ENCODE peak calls at places on chromosomes 16 and 17, in nine cellular contexts. One of them, this sample, is unnamed.

GRCh38 chr16:19033761-19034160 is 33.7 kb upstream of the COQ7 start:
- DNase-seq in stimulated activated CD4-positive, alpha-beta T cell treated with anti-CD3 and anti-CD28 coated beads, Interleukin-12 subunit alpha, Interleukin-12 subunit beta, amount 100 ng/mL, for 48 hours: no peak
- DNase-seq in GM23338: no peak
- DNase-seq in astrocyte of the cerebellum: no peak
- DNase-seq in Kasumi-1: no peak
- DNase-seq in NCI-H1436: no peak
- DNase-seq in fibroblast of pulmonary artery: no peak
- DNase-seq in central memory CD4-positive, alpha-beta T cell: no peak
- DNase-seq in pons: no peak
- DNase-seq in this sample: no peak

GRCh38 chr16:88533945-88534641 is 36.1 kb upstream of the ZC3H18 start:
- DNase-seq in stimulated activated CD4-positive, alpha-beta T cell treated with anti-CD3 and anti-CD28 coated beads, Interleukin-12 subunit alpha, Interleukin-12 subunit beta, amount 100 ng/mL, for 48 hours: peak
- DNase-seq in GM23338: peak
- DNase-seq in astrocyte of the cerebellum: no peak
- DNase-seq in Kasumi-1: no peak
- DNase-seq in NCI-H1436: peak
- DNase-seq in fibroblast of pulmonary artery: peak
- DNase-seq in central memory CD4-positive, alpha-beta T cell: peak
- DNase-seq in pons: peak
- DNase-seq in this sample: peak

GRCh38 chr17:4475001-4475400 is 23.7 kb upstream of the SPNS2 start:
- DNase-seq in stimulated activated CD4-positive, alpha-beta T cell treated with anti-CD3 and anti-CD28 coated beads, Interleukin-12 subunit alpha, Interleukin-12 subunit beta, amount 100 ng/mL, for 48 hours: no peak
- DNase-seq in GM23338: no peak
- DNase-seq in astrocyte of the cerebellum: no peak
- DNase-seq in Kasumi-1: peak
- DNase-seq in NCI-H1436: no peak
- DNase-seq in fibroblast of pulmonary artery: no peak
- DNase-seq in central memory CD4-positive, alpha-beta T cell: no peak
- DNase-seq in pons: no peak
- DNase-seq in this sample: no peak

GRCh38 chr17:3845361-3845753 is 689 bp downstream of the NCBP3 start:
- DNase-seq in stimulated activated CD4-positive, alpha-beta T cell treated with anti-CD3 and anti-CD28 coated beads, Interleukin-12 subunit alpha, Interleukin-12 subunit beta, amount 100 ng/mL, for 48 hours: peak
- DNase-seq in GM23338: no peak
- DNase-seq in astrocyte of the cerebellum: no peak
- DNase-seq in Kasumi-1: no peak
- DNase-seq in NCI-H1436: no peak
- DNase-seq in fibroblast of pulmonary artery: peak
- DNase-seq in central memory CD4-positive, alpha-beta T cell: no peak
- DNase-seq in pons: no peak
- DNase-seq in this sample: peak

GRCh38 chr16:23383881-23384280 is 69.1 kb downstream of the COG7 start:
- DNase-seq in stimulated activated CD4-positive, alpha-beta T cell treated with anti-CD3 and anti-CD28 coated beads, Interleukin-12 subunit alpha, Interleukin-12 subunit beta, amount 100 ng/mL, for 48 hours: no peak
- DNase-seq in GM23338: no peak
- DNase-seq in astrocyte of the cerebellum: no peak
- DNase-seq in Kasumi-1: no peak
- DNase-seq in NCI-H1436: no peak
- DNase-seq in fibroblast of pulmonary artery: no peak
- DNase-seq in central memory CD4-positive, alpha-beta T cell: no peak
- DNase-seq in pons: no peak
- DNase-seq in this sample: no peak

GRCh38 chr16:73171380-73171779 is 123.5 kb upstream of the ZFHX3 start:
- DNase-seq in stimulated activated CD4-positive, alpha-beta T cell treated with anti-CD3 and anti-CD28 coated beads, Interleukin-12 subunit alpha, Interleukin-12 subunit beta, amount 100 ng/mL, for 48 hours: no peak
- DNase-seq in GM23338: no peak
- DNase-seq in astrocyte of the cerebellum: no peak
- DNase-seq in Kasumi-1: no peak
- DNase-seq in NCI-H1436: no peak
- DNase-seq in fibroblast of pulmonary artery: no peak
- DNase-seq in central memory CD4-positive, alpha-beta T cell: no peak
- DNase-seq in pons: no peak
- DNase-seq in this sample: no peak

GRCh38 chr17:13351046-13351445 is 250.7 kb downstream of the HS3ST3A1 start:
- DNase-seq in stimulated activated CD4-positive, alpha-beta T cell treated with anti-CD3 and anti-CD28 coated beads, Interleukin-12 subunit alpha, Interleukin-12 subunit beta, amount 100 ng/mL, for 48 hours: no peak
- DNase-seq in GM23338: no peak
- DNase-seq in astrocyte of the cerebellum: peak
- DNase-seq in Kasumi-1: no peak
- DNase-seq in NCI-H1436: no peak
- DNase-seq in fibroblast of pulmonary artery: no peak
- DNase-seq in central memory CD4-positive, alpha-beta T cell: no peak
- DNase-seq in pons: no peak
- DNase-seq in this sample: no peak

GRCh38 chr16:70490261-70490660 is 33.1 kb downstream of the COG4 start:
- DNase-seq in stimulated activated CD4-positive, alpha-beta T cell treated with anti-CD3 and anti-CD28 coated beads, Interleukin-12 subunit alpha, Interleukin-12 subunit beta, amount 100 ng/mL, for 48 hours: no peak
- DNase-seq in GM23338: no peak
- DNase-seq in astrocyte of the cerebellum: no peak
- DNase-seq in Kasumi-1: peak
- DNase-seq in NCI-H1436: no peak
- DNase-seq in fibroblast of pulmonary artery: no peak
- DNase-seq in central memory CD4-positive, alpha-beta T cell: no peak
- DNase-seq in pons: no peak
- DNase-seq in this sample: no peak

GRCh38 chr17:731943-732787 is at the start of gene TLCD3A:
- DNase-seq in stimulated activated CD4-positive, alpha-beta T cell treated with anti-CD3 and anti-CD28 coated beads, Interleukin-12 subunit alpha, Interleukin-12 subunit beta, amount 100 ng/mL, for 48 hours: no peak
- DNase-seq in GM23338: peak
- DNase-seq in astrocyte of the cerebellum: no peak
- DNase-seq in Kasumi-1: no peak
- DNase-seq in NCI-H1436: peak
- DNase-seq in fibroblast of pulmonary artery: peak
- DNase-seq in central memory CD4-positive, alpha-beta T cell: peak
- DNase-seq in pons: no peak
- DNase-seq in this sample: peak

GRCh38 chr17:39757931-39758873 is 20.5 kb downstream of the GRB7 start:
- DNase-seq in stimulated activated CD4-positive, alpha-beta T cell treated with anti-CD3 and anti-CD28 coated beads, Interleukin-12 subunit alpha, Interleukin-12 subunit beta, amount 100 ng/mL, for 48 hours: peak
- DNase-seq in GM23338: no peak
- DNase-seq in astrocyte of the cerebellum: peak
- DNase-seq in Kasumi-1: no peak
- DNase-seq in NCI-H1436: no peak
- DNase-seq in fibroblast of pulmonary artery: no peak
- DNase-seq in central memory CD4-positive, alpha-beta T cell: peak
- DNase-seq in pons: no peak
- DNase-seq in this sample: peak

GRCh38 chr17:57766307-57766943 is 21.3 kb upstream of the CCDC182 start:
- DNase-seq in stimulated activated CD4-positive, alpha-beta T cell treated with anti-CD3 and anti-CD28 coated beads, Interleukin-12 subunit alpha, Interleukin-12 subunit beta, amount 100 ng/mL, for 48 hours: no peak
- DNase-seq in GM23338: no peak
- DNase-seq in astrocyte of the cerebellum: no peak
- DNase-seq in Kasumi-1: peak
- DNase-seq in NCI-H1436: no peak
- DNase-seq in fibroblast of pulmonary artery: no peak
- DNase-seq in central memory CD4-positive, alpha-beta T cell: no peak
- DNase-seq in pons: no peak
- DNase-seq in this sample: no peak

GRCh38 chr16:81446318-81447275 is 2.0 kb downstream of the CMIP start:
- DNase-seq in stimulated activated CD4-positive, alpha-beta T cell treated with anti-CD3 and anti-CD28 coated beads, Interleukin-12 subunit alpha, Interleukin-12 subunit beta, amount 100 ng/mL, for 48 hours: no peak
- DNase-seq in GM23338: peak
- DNase-seq in astrocyte of the cerebellum: no peak
- DNase-seq in Kasumi-1: no peak
- DNase-seq in NCI-H1436: no peak
- DNase-seq in fibroblast of pulmonary artery: no peak
- DNase-seq in central memory CD4-positive, alpha-beta T cell: no peak
- DNase-seq in pons: no peak
- DNase-seq in this sample: no peak

GRCh38 chr16:31508706-31509523 is 724 bp upstream of the RUSF1 start:
- DNase-seq in stimulated activated CD4-positive, alpha-beta T cell treated with anti-CD3 and anti-CD28 coated beads, Interleukin-12 subunit alpha, Interleukin-12 subunit beta, amount 100 ng/mL, for 48 hours: no peak
- DNase-seq in GM23338: no peak
- DNase-seq in astrocyte of the cerebellum: no peak
- DNase-seq in Kasumi-1: no peak
- DNase-seq in NCI-H1436: no peak
- DNase-seq in fibroblast of pulmonary artery: peak
- DNase-seq in central memory CD4-positive, alpha-beta T cell: no peak
- DNase-seq in pons: peak
- DNase-seq in this sample: no peak

This sample was measured in activated T-cell treated with anti-CD3 and anti-CD28 coated beads, Interleukin-2, amount 50 U/mL, for 24 hours.